ENCODE peak calls at places on chromosomes 2 and 18, in six cellular contexts. J is A549, R is lower lobe of right lung, G is MM.1S, W is heart left ventricle, X is transverse colon. N is an unnamed sample.

GRCh38 chr2:18356676-18357075 is 203.8 kb downstream of the RDH14 start:
- DNase-seq in W (no peak), G (no peak), X (no peak), R (no peak), J (no peak), N (no peak)

GRCh38 chr2:112765251-112765650 is 842 bp upstream of the CKAP2L start:
- DNase-seq in X (no peak), R (no peak), J (no peak), W (no peak), G (peak; percentile 30), N (no peak)

GRCh38 chr2:71689393-71689792 is 236.0 kb downstream of the DYSF start:
- DNase-seq in R (no peak), G (no peak), J (no peak), W (no peak), X (no peak), N (no peak)

GRCh38 chr2:175605989-175606841 is 395.9 kb downstream of the LNPK start:
- DNase-seq in R (no peak), X (no peak), J (no peak), W (no peak), G (no peak), N (no peak)

GRCh38 chr18:12299862-12300261 is 8.2 kb upstream of the TUBB6 start:
- DNase-seq in W (no peak), G (no peak), X (no peak), R (no peak), J (no peak), N (no peak)

GRCh38 chr2:160407393-160408204 is 86.0 kb downstream of the RBMS1 start:
- DNase-seq in G (peak; percentile 56), R (peak; percentile 80), X (peak; percentile 46), J (peak; percentile 38), W (peak; percentile 71), N (peak; percentile 67)

GRCh38 chr2:30747206-30747605 is 60.0 kb downstream of the CAPN13 start:
- DNase-seq in R (no peak), X (peak; percentile 67), G (no peak), W (no peak), J (no peak), N (no peak)

GRCh38 chr2:120283649-120284048 is 31.0 kb downstream of the RALB start:
- DNase-seq in G (no peak), R (no peak), X (no peak), J (no peak), W (no peak), N (no peak)

GRCh38 chr2:234834228-234834923 is 117.4 kb upstream of the SH3BP4 start:
- DNase-seq in X (no peak), W (no peak), J (no peak), R (no peak), G (no peak), N (no peak)

GRCh38 chr18:62521588-62521987 is 1.2 kb upstream of the ZCCHC2 start:
- DNase-seq in X (no peak), G (no peak), W (no peak), J (no peak), R (no peak), N (no peak)

GRCh38 chr2:762646-763045 is 85.4 kb upstream of the TMEM18 start:
- DNase-seq in J (no peak), W (no peak), G (no peak), R (no peak), X (no peak), N (no peak)

GRCh38 chr2:54579682-54580349 is 123.7 kb downstream of the SPTBN1 start:
- DNase-seq in G (peak; percentile 26), X (peak; percentile 77), R (no peak), W (no peak), J (peak; percentile 46), N (no peak)

GRCh38 chr2:71882949-71883472 is 264.7 kb downstream of the CYP26B1 start:
- DNase-seq in J (peak; percentile 29), W (peak; percentile 79), G (peak; percentile 14), R (peak; percentile 71), X (peak; percentile 51), N (peak; percentile 93)

GRCh38 chr18:7979714-7980113 is 412.6 kb downstream of the PTPRM start:
- DNase-seq in W (no peak), J (no peak), X (no peak), R (no peak), G (no peak), N (no peak)

GRCh38 chr18:58527116-58528010 is 101.5 kb downstream of the ALPK2 start:
- DNase-seq in J (peak; percentile 59), R (no peak), G (no peak), X (no peak), W (no peak), N (no peak)

GRCh38 chr2:2763998-2764355 is 432.9 kb upstream of the MYT1L start:
- DNase-seq in W (no peak), J (no peak), G (no peak), R (no peak), X (no peak), N (no peak)

GRCh38 chr18:77366725-77367641 is 117.3 kb downstream of the GALR1 start:
- DNase-seq in J (peak; percentile 5), X (peak; percentile 36), R (no peak), W (no peak), G (no peak), N (no peak)

GRCh38 chr2:199228887-199229819 is 228.6 kb downstream of the SATB2 start:
- DNase-seq in G (no peak), R (no peak), W (no peak), J (no peak), X (no peak), N (no peak)

GRCh38 chr2:120536141-120536540 is 190.2 kb downstream of the INHBB start:
- DNase-seq in X (no peak), R (no peak), J (no peak), G (no peak), W (peak; percentile 41), N (no peak)

GRCh38 chr2:190352668-190353536 is 9.5 kb downstream of the INPP1 start:
- DNase-seq in R (no peak), J (no peak), X (no peak), G (no peak), W (no peak), N (peak; percentile 31)

GRCh38 chr2:190353537-190353899 is 10.1 kb downstream of the INPP1 start:
- DNase-seq in G (no peak), W (no peak), J (no peak), R (no peak), X (no peak), N (no peak)

GRCh38 chr2:190354003-190354690 is 10.8 kb downstream of the INPP1 start:
- DNase-seq in W (no peak), R (no peak), J (no peak), X (no peak), G (no peak), N (no peak)

GRCh38 chr2:190350371-190350770 is 7.0 kb downstream of the INPP1 start:
- DNase-seq in W (no peak), X (no peak), G (no peak), R (no peak), J (no peak), N (no peak)

DNA sequence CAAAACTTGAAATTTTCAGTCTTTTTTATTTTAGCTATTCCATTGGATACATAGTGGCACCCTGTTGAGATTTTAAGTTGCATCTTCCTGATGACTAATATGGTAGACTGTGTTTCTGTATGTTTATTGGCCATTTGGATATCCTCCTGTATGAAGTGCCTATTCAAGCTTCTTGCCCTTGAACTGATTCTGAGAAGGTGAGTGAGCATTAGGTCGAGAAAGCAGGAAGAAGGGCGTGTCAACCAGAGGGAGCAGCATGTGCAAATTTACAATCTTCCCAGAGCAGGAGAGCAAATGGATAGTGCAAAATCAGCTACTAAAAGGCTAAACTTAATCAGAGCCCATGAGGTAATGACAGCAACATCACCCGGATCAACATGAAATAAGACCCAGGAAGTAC is 8.6 kb downstream of the INPP1 start:
- DNase-seq in X (no peak), R (no peak), J (no peak), G (no peak), W (no peak), N (no peak)
- H3K4me1 ChIP-seq in X (peaks cover 13% of the 10 kb centered on the region), R (peaks cover 36% of the 10 kb centered on the region), J (no peaks in the 10 kb centered on the region), G (no peaks in the 10 kb centered on the region), W (peaks cover 9% of the 10 kb centered on the region), N (peaks cover 12% of the 10 kb centered on the region)

DNA sequence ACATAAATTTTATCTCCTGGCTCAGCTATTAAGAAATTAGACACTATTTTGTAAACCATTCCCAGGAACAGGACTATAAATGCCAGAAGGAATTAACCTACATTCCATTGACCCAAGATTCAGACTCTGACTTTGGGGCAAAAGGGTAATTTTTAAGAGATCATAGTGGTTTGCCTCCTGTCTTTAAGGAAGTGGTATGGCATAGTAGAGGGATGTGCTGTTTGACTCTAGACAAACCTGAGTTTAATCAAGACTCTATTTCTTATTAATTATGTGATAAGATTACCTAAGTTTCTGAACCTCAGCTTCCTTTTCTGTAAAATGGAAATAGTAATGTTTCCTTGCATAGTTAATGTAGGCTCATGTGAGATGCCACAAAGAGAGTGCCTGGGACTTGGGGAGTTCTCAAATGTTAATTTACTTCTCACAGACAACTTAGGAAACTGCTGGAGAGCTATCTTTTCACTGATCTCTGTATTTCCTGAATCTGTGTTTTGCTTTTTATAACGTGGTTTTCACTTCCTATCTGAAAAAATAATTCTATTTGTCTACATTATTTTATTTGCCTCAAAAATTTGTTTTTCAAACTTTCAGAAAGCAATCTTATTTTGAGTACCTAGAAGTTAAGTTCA is 11.9 kb upstream of the SLC40A1 start:
- DNase-seq in R (no peak), X (no peak), G (no peak), J (no peak), W (no peak), N (no peak)
- H3K4me3 ChIP-seq in R (no peak overlapping the region), X (no peak overlapping the region), G (no peak overlapping the region), J (no peak overlapping the region), W (no peak overlapping the region), N (no peak overlapping the region)

GRCh38 chr2:197208029-197208428 is 102.6 kb downstream of the ANKRD44 start:
- DNase-seq in X (no peak), R (no peak), G (no peak), J (no peak), W (no peak), N (no peak)
- H3K4me1 ChIP-seq in X (peaks cover 20% of the 10 kb centered on the region), R (peaks cover 80% of the 10 kb centered on the region), G (peaks cover 63% of the 10 kb centered on the region), J (peaks cover 4% of the 10 kb centered on the region), W (peaks cover 41% of the 10 kb centered on the region), N (peaks cover 13% of the 10 kb centered on the region)

GRCh38 chr2:117996525-117996924 is 17.3 kb downstream of the CCDC93 start:
- DNase-seq in J (no peak), W (no peak), R (no peak), X (no peak), G (no peak), N (no peak)

GRCh38 chr2:117994729-117995128 is 19.1 kb downstream of the CCDC93 start:
- DNase-seq in J (no peak), X (no peak), R (no peak), W (no peak), G (no peak), N (no peak)

GRCh38 chr2:117997872-117998454 is 15.9 kb downstream of the CCDC93 start:
- DNase-seq in J (no peak), R (no peak), G (no peak), X (no peak), W (no peak), N (no peak)

GRCh38 chr2:118003396-118003824 is 10.5 kb downstream of the CCDC93 start:
- DNase-seq in R (no peak), W (peak; percentile 39), X (peak; percentile 44), J (peak; percentile 20), G (peak; percentile 82), N (no peak)

DNA sequence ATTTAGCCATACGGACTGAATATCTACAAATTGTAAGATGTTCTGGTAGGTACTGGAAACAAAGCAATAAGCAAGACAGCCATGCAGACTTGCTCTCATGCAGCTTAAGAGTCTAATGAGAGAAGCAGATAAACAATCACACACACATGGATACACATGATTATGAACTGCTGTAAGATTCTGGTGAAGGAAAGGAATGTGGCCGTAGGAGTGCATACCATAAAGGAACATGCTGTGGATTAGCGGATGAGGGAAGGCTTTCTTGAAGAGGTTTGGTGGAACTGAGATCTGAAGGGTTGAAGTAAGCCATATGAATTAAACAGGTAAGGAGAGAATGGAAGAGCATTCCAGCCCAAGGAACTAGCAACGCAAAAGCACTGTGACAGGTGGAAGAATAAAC is 13.8 kb downstream of the CCDC93 start:
- DNase-seq in G (no peak), J (no peak), X (no peak), R (no peak), W (no peak), N (no peak)
- H3K4me3 ChIP-seq in G (no peak overlapping the region), J (no peak overlapping the region), X (no peak overlapping the region), R (no peak overlapping the region), W (no peak overlapping the region), N (no peak overlapping the region)